ENCODE peak calls at places on chromosomes 7 and 10, in four cellular contexts. U is adrenal gland; K is tibial nerve; R is CD8-positive, alpha-beta T cell. Y is an unnamed sample.

GRCh38 chr7:157522189-157522588 is 185.4 kb downstream of the DNAJB6 start:
- DNase-seq in U (no peak), K (no peak), R (peak), Y (no peak)

GRCh38 chr10:128959746-128960145 is 507.3 kb upstream of the MGMT start:
- DNase-seq in U (no peak), K (no peak), R (no peak), Y (no peak)

GRCh38 chr10:75498866-75499265 is 67.4 kb downstream of the LRMDA start:
- DNase-seq in U (peak), K (no peak), R (no peak), Y (no peak)

GRCh38 chr7:135210818-135211178 is 528 bp downstream of the WDR91 start:
- DNase-seq in U (no peak), K (no peak), R (no peak), Y (no peak)

GRCh38 chr7:18177129-18177814 is 149.6 kb upstream of the PRPS1L1 start:
- DNase-seq in U (no peak), K (no peak), R (no peak), Y (no peak)

GRCh38 chr7:104152468-104152867 is 55.3 kb downstream of the ORC5 start:
- DNase-seq in U (no peak), K (no peak), R (no peak), Y (no peak)

GRCh38 chr7:79897166-79897565 is 237.5 kb upstream of the GNAI1 start:
- DNase-seq in U (no peak), K (no peak), R (no peak), Y (no peak)

GRCh38 chr7:81185072-81185471 is 266.2 kb upstream of the SEMA3C start:
- DNase-seq in U (no peak), K (no peak), R (no peak), Y (no peak)

GRCh38 chr7:47444376-47445098 is 137.4 kb downstream of the TNS3 start:
- DNase-seq in U (peak), K (no peak), R (no peak), Y (no peak)

GRCh38 chr7:117124585-117125220 is 171.4 kb downstream of the ST7 start:
- DNase-seq in U (peak), K (peak), R (peak), Y (no peak)

GRCh38 chr7:117129538-117129955 is 176.2 kb downstream of the ST7 start:
- DNase-seq in U (peak), K (no peak), R (no peak), Y (no peak)

GRCh38 chr7:117127585-117128168 is 174.4 kb downstream of the ST7 start:
- DNase-seq in U (peak), K (peak), R (peak), Y (peak)

GRCh38 chr7:117123311-117123926 is 170.1 kb downstream of the ST7 start:
- DNase-seq in U (no peak), K (no peak), R (no peak), Y (no peak)

DNA sequence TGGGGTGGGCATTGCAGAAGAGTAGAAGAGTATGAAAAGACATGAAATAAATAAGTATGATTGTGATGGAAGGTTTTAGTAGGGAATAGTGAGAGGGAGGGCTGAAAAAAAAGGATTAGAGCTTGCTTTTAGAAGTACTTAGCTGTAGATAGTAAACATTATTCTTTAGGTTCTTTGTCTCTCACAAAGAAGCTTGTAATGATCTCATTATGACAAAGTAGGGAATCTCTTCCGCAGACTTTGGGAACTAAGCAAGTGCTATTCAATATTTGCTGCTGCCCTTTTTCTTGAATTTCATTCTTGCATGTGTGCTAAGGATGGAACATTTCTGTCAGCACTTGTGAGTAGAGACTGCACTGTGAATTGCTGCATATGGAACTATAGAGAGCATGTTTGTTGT is 173.3 kb downstream of the ST7 start:
- DNase-seq in U (no peak), K (no peak), R (no peak), Y (no peak)
- H3K27ac ChIP-seq in U (no peak), K (no peak), R (no peak), Y (no peak)

DNA sequence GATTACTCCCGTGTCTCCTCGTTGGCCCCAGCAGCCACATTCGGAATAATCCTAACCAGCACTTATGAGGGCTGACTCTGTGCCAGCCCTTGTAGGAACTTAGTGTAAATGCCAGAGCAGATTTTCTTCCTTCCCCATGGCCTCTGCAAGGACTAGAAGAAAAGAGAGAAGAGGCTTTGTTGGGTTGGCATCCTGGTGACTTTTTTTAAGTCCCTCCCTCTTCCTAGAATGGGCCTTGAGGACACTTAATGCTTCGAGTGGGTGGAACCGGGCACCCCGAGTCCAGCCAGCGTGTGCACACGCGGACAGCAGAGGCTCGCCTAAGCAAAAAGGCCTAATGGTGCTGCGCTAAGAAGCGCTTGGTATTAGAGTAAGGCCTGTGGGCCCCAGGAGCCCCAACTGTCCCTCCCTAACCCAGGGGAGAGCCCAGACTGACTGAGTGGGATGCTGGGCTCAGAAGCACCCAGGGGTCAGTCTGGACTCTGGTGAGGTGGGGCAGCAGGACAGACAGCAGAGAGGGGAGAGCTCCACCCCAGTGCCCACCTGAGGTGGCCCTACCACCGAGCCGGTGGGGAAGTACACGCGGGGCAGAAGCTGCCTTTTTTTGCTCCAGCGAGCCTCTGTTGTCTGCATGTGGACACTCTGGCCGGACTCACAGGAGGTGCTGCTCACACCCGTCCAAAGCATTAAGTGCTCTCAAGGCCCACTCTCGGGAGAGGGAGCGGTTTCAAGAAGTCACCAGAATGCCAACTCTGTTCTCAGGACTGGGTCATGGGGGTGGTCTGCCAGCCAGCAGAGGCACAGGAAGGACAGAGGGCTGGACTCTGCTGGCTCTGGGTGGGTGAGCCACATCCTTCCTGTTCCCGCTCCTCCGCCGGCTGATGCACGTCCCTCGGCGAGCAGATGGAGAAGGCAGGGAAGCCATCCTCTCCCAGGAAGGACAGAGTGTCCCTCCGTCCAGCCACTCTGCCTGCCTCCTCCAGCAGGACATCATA is 12.5 kb downstream of the ITPRIP start:
- DNase-seq in U (peak), K (peak), R (no peak), Y (no peak)
- H3K27ac ChIP-seq in U (peak), K (peak), R (no peak), Y (no peak)

DNA sequence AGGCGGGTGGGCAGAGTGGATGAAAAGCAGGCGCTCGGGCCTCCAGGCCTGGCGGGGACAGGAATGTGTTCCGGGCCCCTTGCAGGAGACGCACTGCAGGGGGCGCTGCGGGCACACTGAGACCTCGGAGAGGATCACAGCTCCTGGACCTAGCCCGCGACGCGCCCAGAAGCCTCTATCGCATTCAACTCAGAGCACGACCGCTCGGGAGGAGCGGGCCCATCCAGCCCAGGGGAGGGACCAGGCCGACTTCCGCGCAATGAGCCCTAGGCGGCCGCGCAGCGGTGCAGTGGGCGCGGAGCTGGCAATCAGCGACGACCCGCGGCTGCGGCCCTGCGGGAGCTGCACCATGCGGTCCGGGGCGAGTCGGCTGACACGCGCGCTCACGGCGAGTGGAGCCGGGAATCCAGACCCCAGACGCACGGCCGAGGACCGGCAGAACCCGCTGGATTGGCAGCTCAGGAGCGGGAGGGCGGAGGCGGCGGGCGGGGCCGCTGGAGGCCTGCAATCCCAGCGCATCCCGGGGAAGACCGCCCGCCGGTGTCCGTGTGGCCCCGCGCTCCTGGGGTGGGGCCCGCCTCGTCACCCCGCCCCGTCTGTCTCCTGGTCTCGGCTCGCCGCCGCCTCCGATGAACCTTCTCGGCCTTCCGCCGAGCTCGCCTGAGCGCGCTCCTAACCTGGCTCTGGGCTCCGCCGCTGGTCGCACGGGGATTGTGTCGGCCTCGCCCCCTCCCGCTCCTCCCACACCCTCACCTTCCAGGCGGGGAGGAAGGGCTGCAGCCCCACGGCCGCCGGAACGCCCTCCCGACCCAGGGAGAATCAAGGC is 33.5 kb upstream of the GRID1 start:
- DNase-seq in U (peak), K (peak), R (peak), Y (peak)
- H3K27ac ChIP-seq in U (peak), K (peak), R (peak), Y (peak)

GRCh38 chr10:14196113-14196512 is 134.6 kb downstream of the FRMD4A start:
- DNase-seq in U (no peak), K (no peak), R (no peak), Y (no peak)

GRCh38 chr10:14192746-14193145 is 138.0 kb downstream of the FRMD4A start:
- DNase-seq in U (no peak), K (no peak), R (no peak), Y (no peak)

GRCh38 chr10:14191871-14192270 is 138.9 kb downstream of the FRMD4A start:
- DNase-seq in U (no peak), K (no peak), R (no peak), Y (no peak)

GRCh38 chr10:14190702-14191101 is 140.0 kb downstream of the FRMD4A start:
- DNase-seq in U (no peak), K (no peak), R (no peak), Y (no peak)

DNA sequence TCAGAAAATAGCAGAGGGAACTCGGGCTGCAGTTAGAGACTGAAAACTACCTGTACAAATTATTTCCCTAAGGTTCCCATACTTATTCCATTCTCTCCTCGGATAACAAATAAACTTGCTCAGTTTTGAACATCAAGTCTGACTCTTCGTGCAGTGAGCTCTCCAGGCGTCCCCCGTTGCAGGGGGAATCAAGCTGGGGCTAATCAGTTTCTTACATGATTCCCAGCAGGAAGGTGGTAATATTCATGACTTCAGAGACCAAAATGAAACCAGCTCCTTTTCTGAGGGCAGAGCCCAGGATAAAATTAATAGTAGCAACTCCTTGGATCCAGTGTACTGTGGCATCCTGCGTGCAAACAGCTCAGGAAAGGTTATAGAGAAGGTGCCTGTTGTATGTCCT is 135.3 kb downstream of the FRMD4A start:
- DNase-seq in U (no peak), K (no peak), R (no peak), Y (no peak)
- H3K27ac ChIP-seq in U (no peak), K (no peak), R (no peak), Y (no peak)

GRCh38 chr10:85646312-85646711 is 720.3 kb downstream of the GRID1 start:
- DNase-seq in U (no peak), K (no peak), R (no peak), Y (no peak)

GRCh38 chr10:85648279-85648754 is 718.3 kb downstream of the GRID1 start:
- DNase-seq in U (no peak), K (peak), R (no peak), Y (no peak)

GRCh38 chr10:85651507-85651902 is 715.1 kb downstream of the GRID1 start:
- DNase-seq in U (no peak), K (no peak), R (no peak), Y (no peak)

GRCh38 chr10:85655394-85655793 is 711.2 kb downstream of the GRID1 start:
- DNase-seq in U (no peak), K (no peak), R (no peak), Y (no peak)

DNA sequence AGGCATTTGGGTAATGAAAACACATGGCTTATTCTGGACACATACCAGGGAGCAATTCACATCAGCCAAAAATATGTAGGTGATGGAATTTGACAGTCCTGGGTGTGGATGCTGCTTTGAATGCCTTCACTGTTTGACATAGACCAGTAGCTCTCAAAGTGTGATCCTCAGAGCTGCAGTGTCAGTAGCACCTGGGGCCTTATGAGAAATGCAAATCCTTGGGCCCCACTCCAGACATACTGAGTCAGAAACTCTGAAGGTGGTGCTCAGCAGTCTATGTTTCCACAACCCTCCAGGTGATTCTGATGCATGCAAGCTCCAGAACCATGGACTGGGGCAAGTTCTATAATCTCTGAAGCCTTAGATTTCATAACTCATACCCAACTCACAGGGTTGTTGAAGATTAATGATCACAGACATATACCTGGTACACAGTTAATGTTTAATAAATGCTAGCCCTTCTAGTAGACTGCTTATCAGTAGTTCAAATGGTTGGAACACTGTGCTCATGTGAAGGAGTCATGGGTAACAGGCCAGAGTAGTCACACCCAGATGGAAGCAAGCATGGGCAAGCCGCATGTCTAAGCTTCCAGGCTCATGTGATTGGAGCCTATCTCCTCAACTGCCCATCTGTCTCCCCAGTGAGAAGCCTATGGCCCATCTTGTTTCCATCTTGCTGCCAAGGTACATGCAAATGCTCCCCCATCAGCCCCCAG is 715.6 kb downstream of the GRID1 start:
- DNase-seq in U (no peak), K (no peak), R (no peak), Y (no peak)
- H3K27ac ChIP-seq in U (no peak), K (no peak), R (no peak), Y (no peak)

GRCh38 chr10:73646598-73647041 is 5.3 kb upstream of the MYOZ1 start:
- DNase-seq in U (no peak), K (no peak), R (no peak), Y (no peak)
- H3K27ac ChIP-seq in U (no peak), K (no peak), R (no peak), Y (no peak)

GRCh38 chr10:16195894-16196293 is 240.9 kb upstream of the PTER start:
- DNase-seq in U (no peak), K (no peak), R (no peak), Y (no peak)
- H3K27ac ChIP-seq in U (no peak), K (no peak), R (no peak), Y (no peak)

GRCh38 chr10:122504551-122504950 is 43.2 kb downstream of the HTRA1 start:
- DNase-seq in U (peak), K (peak), R (no peak), Y (no peak)

GRCh38 chr10:122507661-122508060 is 46.3 kb downstream of the HTRA1 start:
- DNase-seq in U (no peak), K (no peak), R (no peak), Y (no peak)

GRCh38 chr10:122503886-122504285 is 42.5 kb downstream of the HTRA1 start:
- DNase-seq in U (no peak), K (no peak), R (no peak), Y (no peak)

GRCh38 chr10:122505011-122505410 is 43.7 kb downstream of the HTRA1 start:
- DNase-seq in U (no peak), K (no peak), R (no peak), Y (no peak)

GRCh38 chr10:122505885-122506284 is 44.5 kb downstream of the HTRA1 start:
- DNase-seq in U (no peak), K (no peak), R (no peak), Y (no peak)
- H3K27ac ChIP-seq in U (no peak), K (no peak), R (no peak), Y (no peak)

Y was measured in effector memory CD4-positive, alpha-beta T cell.